ENCODE peak calls at places on chromosome 7, in four cellular contexts. T is heart right ventricle, R is MM.1S, O is body of pancreas. U is an unnamed sample.

GRCh38 chr7:108308276-108308675 is 148.0 kb downstream of the NRCAM start:
- DNase-seq in R (no peak), T (no peak), O (no peak), U (no peak)

GRCh38 chr7:142066536-142066935 is 45.0 kb upstream of the MGAM2 start:
- DNase-seq in O (no peak), T (no peak), R (no peak), U (no peak)

GRCh38 chr7:101315336-101315735 is 6.3 kb downstream of the IFT22 start:
- DNase-seq in O (peak), T (no peak), R (peak), U (peak)

GRCh38 chr7:128841961-128842673 is 11.9 kb downstream of the FLNC start:
- DNase-seq in T (peak), R (peak), O (peak), U (peak)

GRCh38 chr7:6614941-6615737 is at the start of gene ZNF853:
- DNase-seq in O (no peak), T (no peak), R (no peak), U (no peak)

GRCh38 chr7:100895956-100896742 is 461 bp upstream of the ACHE start:
- DNase-seq in R (no peak), T (peak), O (no peak), U (peak)

GRCh38 chr7:136133491-136133990 is 156.4 kb upstream of the MTPN start:
- DNase-seq in T (no peak), O (no peak), R (no peak), U (no peak)

GRCh38 chr7:151058766-151059361 is 525 bp upstream of the SLC4A2 start:
- DNase-seq in T (no peak), O (no peak), R (peak), U (no peak)

GRCh38 chr7:90594791-90595317 is 1.3 kb upstream of the CDK14 start:
- DNase-seq in T (peak), O (no peak), R (no peak), U (peak)

GRCh38 chr7:1526271-1526754 is 4.2 kb upstream of the MAFK start:
- DNase-seq in O (no peak), T (no peak), R (no peak), U (no peak)

GRCh38 chr7:24718431-24718831 is 38.8 kb downstream of the GSDME start:
- DNase-seq in R (no peak), T (no peak), O (no peak), U (no peak)

GRCh38 chr7:24720283-24720682 is 37.0 kb downstream of the GSDME start:
- DNase-seq in R (peak), T (no peak), O (no peak), U (peak)

GRCh38 chr7:24723178-24723530 is 34.1 kb downstream of the GSDME start:
- DNase-seq in R (no peak), T (no peak), O (no peak), U (no peak)

GRCh38 chr7:24718977-24719491 is 38.2 kb downstream of the GSDME start:
- DNase-seq in T (no peak), R (peak), O (no peak), U (peak)

DNA sequence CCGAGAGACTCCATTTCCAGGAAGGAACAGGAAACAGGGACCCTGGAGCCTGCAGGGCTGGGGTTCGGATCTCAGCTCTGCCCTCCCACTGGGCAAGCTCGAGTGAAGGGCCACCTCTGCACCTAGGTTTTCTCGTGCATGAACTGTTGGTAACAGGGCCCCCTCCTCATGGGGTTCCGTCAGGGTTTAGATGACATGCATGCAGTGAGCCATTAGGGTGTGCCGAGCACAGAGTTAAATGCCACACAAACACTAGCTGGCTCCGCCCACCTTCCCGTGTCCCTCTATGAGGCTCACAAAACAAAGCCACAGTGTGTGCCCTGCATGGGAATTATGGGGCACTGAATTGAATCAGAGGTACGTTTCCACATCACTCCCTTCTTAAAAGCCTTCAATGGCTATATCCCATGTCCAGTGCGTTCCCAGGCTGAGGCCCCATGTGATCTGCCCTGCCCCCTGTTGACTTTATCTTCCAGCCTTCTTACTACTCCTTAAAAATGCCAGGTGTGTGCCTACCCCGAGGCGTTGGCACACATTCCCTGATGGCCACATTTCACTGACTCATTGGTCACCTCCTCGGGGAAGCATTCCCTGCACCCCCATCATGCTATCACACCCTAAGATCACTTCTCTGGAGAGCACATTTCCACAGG is 35.8 kb downstream of the GSDME start:
- DNase-seq in R (no peak), T (no peak), O (no peak), U (no peak)
- TF ChIP-seq CTCF in R (no peak), T (no peak), O (no peak), U (no peak)

GRCh38 chr7:95808396-95808795 is 36.0 kb downstream of the DYNC1I1 start:
- DNase-seq in R (no peak), T (no peak), O (no peak), U (no peak)

GRCh38 chr7:95817846-95818245 is 45.5 kb downstream of the DYNC1I1 start:
- DNase-seq in T (no peak), O (no peak), R (no peak), U (no peak)

DNA sequence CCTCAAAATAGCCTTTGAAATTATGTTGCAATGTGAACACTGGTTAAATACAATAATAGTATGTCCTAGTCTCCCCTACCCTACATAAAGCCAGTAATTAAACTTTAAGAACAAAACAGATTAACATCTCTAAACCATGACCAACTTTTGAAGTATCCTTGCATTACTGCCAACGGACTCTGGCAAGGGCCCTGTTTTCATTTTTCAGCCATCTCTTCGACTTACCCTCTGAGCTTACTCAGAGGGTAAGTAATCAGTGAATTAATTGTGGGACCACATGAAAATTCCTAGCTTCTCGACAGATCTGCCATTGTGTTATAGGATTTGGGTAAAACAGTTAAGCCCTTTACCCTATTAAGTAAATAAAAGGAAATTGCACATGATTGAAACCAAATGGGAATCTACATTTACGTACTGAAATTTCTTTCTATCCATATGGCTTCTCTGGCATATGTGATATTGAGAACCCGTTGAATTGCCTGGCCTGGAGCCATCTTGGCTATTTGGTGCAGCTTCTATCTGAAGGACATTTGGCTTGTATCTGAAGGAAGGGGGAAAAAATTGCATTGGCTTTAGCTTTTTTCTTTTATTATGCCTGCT is 39.6 kb downstream of the DYNC1I1 start:
- DNase-seq in R (no peak), O (no peak), T (no peak), U (no peak)
- TF ChIP-seq CTCF in R (no peak), O (no peak), T (no peak), U (no peak)

GRCh38 chr7:24717694-24718320 is 39.5 kb downstream of the GSDME start:
- DNase-seq in T (no peak), R (no peak), O (no peak), U (no peak)

GRCh38 chr7:24724451-24725190 is 32.6 kb downstream of the GSDME start:
- DNase-seq in O (no peak), R (no peak), T (no peak), U (no peak)

GRCh38 chr7:24725554-24726260 is 31.6 kb downstream of the GSDME start:
- DNase-seq in R (no peak), O (no peak), T (no peak), U (no peak)

GRCh38 chr7:24727165-24728120 is 29.8 kb downstream of the GSDME start:
- DNase-seq in O (no peak), R (peak), T (no peak), U (peak)

DNA sequence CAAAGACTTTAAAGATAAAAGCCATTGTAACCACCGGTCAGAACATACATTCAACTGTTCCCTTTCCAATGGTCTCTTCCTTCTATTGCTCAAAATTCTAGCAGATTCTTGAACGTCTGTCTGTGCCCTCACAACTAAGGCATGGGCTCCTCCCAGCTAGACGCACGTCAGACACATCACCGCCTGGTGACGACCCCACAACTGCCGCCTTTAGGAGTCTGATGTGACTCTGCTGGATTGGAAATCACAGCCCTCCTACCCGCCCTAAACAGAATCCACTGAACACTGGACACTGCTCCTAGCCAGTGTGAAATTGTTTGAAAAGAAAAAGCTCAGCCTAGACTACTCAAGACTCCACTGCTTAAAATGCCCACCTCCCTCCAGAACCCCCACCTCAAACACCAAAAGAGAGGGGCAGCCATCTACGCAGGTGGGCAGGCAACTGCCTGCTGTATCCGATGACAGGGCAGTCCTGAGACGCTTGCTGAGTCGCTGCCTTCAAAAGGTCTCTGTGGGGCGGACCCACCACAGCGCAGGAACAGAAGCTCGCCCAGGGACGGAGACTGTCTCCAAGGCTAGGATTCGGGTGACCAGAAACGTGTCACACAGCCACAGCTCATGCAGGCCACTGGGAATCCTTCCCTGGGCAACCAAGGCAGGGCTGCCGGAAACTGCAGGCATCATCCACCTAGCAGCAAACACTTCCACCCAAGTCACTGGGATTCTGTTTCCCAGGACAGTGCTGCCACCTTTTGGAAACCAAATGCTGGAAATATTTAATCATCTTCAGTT is 34.7 kb downstream of the GSDME start:
- DNase-seq in R (no peak), O (no peak), T (no peak), U (no peak)
- TF ChIP-seq CTCF in R (no peak), O (no peak), T (peak), U (peak)

GRCh38 chr7:49483142-49483541 is 290.3 kb upstream of the VWC2 start:
- DNase-seq in R (peak), O (no peak), T (no peak), U (peak)

GRCh38 chr7:49488573-49488972 is 284.9 kb upstream of the VWC2 start:
- DNase-seq in O (no peak), T (no peak), R (no peak), U (no peak)

GRCh38 chr7:49486974-49487919 is 286.2 kb upstream of the VWC2 start:
- DNase-seq in O (no peak), R (no peak), T (no peak), U (no peak)
- TF ChIP-seq CTCF in O (no peak), R (no peak), T (no peak), U (no peak)

DNA sequence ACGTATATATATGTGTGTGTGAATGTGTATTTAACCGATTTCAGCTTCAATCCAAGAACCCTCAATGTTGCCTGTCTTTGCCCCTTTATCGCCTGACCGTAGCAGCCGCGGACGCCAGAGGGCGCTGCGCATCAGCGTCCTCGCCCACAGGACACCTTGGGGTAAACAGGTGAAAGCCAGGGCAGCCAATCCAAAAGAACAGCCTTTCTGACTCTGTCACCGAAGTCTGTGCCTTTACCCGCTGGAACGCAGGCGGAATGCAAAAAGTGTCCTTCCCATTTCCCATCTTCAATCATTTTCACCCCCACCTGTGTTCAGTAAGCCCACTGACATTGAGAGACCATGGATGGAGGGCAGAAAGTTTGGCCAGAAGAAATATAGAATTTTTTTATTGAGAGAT is 3.6 kb downstream of the NXPH1 start:
- DNase-seq in T (no peak), R (peak), O (peak), U (peak)
- TF ChIP-seq CTCF in T (peak), R (peak), O (peak), U (peak)

GRCh38 chr7:23942032-23942431 is 232.0 kb downstream of the STK31 start:
- DNase-seq in R (no peak), O (no peak), T (no peak), U (no peak)
- TF ChIP-seq CTCF in R (no peak), O (no peak), T (no peak), U (no peak)

DNA sequence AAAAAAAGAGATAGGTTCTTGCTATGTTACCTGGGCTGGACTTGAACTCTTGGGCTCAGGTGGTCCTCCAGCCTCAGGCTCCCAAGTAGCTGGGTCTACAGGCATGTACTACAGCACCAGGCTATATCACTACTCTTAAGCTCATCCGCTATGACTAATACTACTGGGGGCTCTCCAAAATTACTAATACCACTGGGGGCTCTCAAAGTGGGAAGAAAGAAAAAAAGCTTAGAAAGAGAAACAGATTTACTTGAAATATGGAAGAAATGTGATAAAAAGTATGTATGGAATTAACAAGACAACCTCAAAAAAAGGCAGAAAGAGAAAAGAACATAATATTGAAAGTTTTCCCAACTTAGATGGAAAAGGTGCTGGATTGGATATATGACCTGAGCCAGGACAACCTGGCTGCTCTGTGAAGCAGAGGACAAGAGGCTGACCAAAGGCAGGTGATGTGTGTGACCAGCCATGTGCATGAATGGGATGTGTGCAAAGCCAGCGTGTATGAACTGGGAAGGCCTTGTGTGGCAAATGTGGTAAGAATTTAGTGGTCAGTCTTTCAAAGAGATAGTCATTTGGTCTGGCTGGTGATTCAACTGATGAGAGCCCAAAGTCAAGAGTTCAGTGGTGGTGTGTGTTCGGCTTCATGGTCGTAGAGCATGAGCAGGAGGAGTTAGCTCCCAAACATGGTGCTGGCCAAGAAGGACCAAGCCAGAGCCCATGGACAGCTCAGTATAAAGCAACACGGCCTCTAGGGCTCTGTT is 232.4 kb upstream of the KLF14 start:
- DNase-seq in O (no peak), R (no peak), T (no peak), U (no peak)
- TF ChIP-seq CTCF in O (no peak), R (no peak), T (no peak), U (no peak)

DNA sequence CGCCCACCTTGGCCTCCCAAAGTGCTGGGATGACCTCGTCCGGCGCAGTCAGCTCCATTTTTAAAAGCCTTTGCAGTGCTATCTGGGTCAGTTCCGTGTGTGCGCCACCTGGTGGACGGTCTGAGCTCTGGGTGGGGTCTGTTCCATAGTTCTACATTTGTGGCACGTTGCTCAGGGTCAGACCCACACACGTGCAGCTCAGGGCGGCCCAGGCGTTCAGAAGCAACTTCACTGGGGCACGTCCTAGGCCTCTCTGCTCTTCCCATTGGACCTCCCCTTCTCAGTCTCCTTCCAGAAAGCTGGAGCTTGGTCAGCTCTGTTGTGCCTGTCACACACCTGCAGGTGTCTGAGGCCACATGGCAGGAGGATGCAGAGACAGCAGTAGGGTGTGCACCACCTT is 137.9 kb downstream of the DNAJB6 start:
- DNase-seq in T (no peak), O (no peak), R (peak), U (no peak)
- TF ChIP-seq CTCF in T (no peak), O (no peak), R (peak), U (peak)

DNA sequence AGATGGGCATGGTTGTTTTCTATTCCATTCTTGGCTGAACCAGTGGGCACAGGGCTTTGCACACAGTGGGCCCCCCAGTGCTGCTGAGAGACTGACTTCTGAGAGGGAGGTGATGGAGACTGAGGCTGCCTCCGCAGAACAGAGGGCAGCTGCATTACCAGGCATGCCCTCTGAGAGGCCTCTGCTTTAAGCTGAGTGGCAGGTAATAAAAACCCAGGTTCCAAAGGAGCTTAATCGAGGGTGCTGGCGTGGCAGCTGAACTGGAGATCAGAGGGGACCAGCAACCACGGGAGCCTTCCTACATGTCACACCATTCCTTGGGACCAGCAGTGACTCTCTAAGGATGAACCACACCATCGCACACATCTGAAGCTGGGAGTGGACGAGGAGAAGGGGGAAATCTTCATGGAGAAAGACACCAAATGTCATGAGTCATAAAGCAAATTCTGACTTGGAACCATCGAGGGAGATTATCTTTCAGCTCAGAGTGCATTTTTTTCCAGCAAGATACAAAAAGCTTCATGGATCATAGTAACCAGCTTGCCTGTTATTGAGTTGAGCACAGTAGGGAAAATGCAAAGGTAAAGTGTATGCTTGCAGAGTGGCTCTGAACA is 24.6 kb downstream of the HIPK2 start:
- DNase-seq in R (no peak), T (no peak), O (no peak), U (no peak)
- TF ChIP-seq CTCF in R (no peak), T (peak), O (peak), U (no peak)